ENCODE peak calls at places on chromosomes 5 and 9, in seven cellular contexts. One of them, this sample, is unnamed.

GRCh38 chr5:58048954-58049353 is 410.9 kb downstream of the PLK2 start:
- DNase-seq in tibial nerve: no peak
- DNase-seq in dorsolateral prefrontal cortex: no peak
- DNase-seq in sigmoid colon: no peak
- DNase-seq in endothelial cell of umbilical vein: no peak
- DNase-seq in CD8-positive, alpha-beta T cell: no peak
- DNase-seq in fibroblast of pulmonary artery: no peak
- DNase-seq in this sample: no peak

GRCh38 chr9:16030513-16031185 is 477.8 kb downstream of the CCDC171 start:
- DNase-seq in endothelial cell of umbilical vein: peak
- DNase-seq in tibial nerve: no peak
- DNase-seq in fibroblast of pulmonary artery: peak
- DNase-seq in dorsolateral prefrontal cortex: no peak
- DNase-seq in sigmoid colon: no peak
- DNase-seq in CD8-positive, alpha-beta T cell: no peak
- DNase-seq in this sample: peak

GRCh38 chr9:73613092-73613701 is 461.5 kb downstream of the ANXA1 start:
- DNase-seq in sigmoid colon: no peak
- DNase-seq in endothelial cell of umbilical vein: no peak
- DNase-seq in dorsolateral prefrontal cortex: no peak
- DNase-seq in tibial nerve: no peak
- DNase-seq in CD8-positive, alpha-beta T cell: no peak
- DNase-seq in fibroblast of pulmonary artery: peak
- DNase-seq in this sample: no peak

GRCh38 chr5:24535646-24536045 is 109.1 kb downstream of the CDH10 start:
- DNase-seq in dorsolateral prefrontal cortex: no peak
- DNase-seq in tibial nerve: no peak
- DNase-seq in endothelial cell of umbilical vein: no peak
- DNase-seq in CD8-positive, alpha-beta T cell: no peak
- DNase-seq in sigmoid colon: no peak
- DNase-seq in fibroblast of pulmonary artery: no peak
- DNase-seq in this sample: no peak

GRCh38 chr9:78821126-78821822 is 524.3 kb downstream of the PSAT1 start:
- DNase-seq in CD8-positive, alpha-beta T cell: no peak
- DNase-seq in dorsolateral prefrontal cortex: no peak
- DNase-seq in endothelial cell of umbilical vein: peak
- DNase-seq in fibroblast of pulmonary artery: peak
- DNase-seq in tibial nerve: no peak
- DNase-seq in sigmoid colon: no peak
- DNase-seq in this sample: peak

GRCh38 chr5:32193591-32193990 is 19.5 kb upstream of the GOLPH3 start:
- DNase-seq in endothelial cell of umbilical vein: peak
- DNase-seq in tibial nerve: peak
- DNase-seq in dorsolateral prefrontal cortex: peak
- DNase-seq in CD8-positive, alpha-beta T cell: no peak
- DNase-seq in fibroblast of pulmonary artery: peak
- DNase-seq in sigmoid colon: peak
- DNase-seq in this sample: no peak

GRCh38 chr5:172003750-172004149 is 2.7 kb downstream of the FBXW11 start:
- DNase-seq in endothelial cell of umbilical vein: peak
- DNase-seq in fibroblast of pulmonary artery: peak
- DNase-seq in CD8-positive, alpha-beta T cell: no peak
- DNase-seq in sigmoid colon: no peak
- DNase-seq in dorsolateral prefrontal cortex: no peak
- DNase-seq in tibial nerve: no peak
- DNase-seq in this sample: no peak

GRCh38 chr5:73437126-73438047 is 11.2 kb downstream of the FOXD1 start:
- DNase-seq in sigmoid colon: no peak
- DNase-seq in tibial nerve: no peak
- DNase-seq in dorsolateral prefrontal cortex: no peak
- DNase-seq in endothelial cell of umbilical vein: no peak
- DNase-seq in fibroblast of pulmonary artery: no peak
- DNase-seq in CD8-positive, alpha-beta T cell: no peak
- DNase-seq in this sample: no peak

GRCh38 chr9:127898433-127899199 is 787 bp downstream of the ST6GALNAC6 start:
- DNase-seq in CD8-positive, alpha-beta T cell: no peak
- DNase-seq in fibroblast of pulmonary artery: peak
- DNase-seq in sigmoid colon: peak
- DNase-seq in tibial nerve: no peak
- DNase-seq in endothelial cell of umbilical vein: peak
- DNase-seq in dorsolateral prefrontal cortex: no peak
- DNase-seq in this sample: no peak

GRCh38 chr5:24073097-24073496 is 565.7 kb downstream of the PRDM9 start:
- DNase-seq in tibial nerve: no peak
- DNase-seq in endothelial cell of umbilical vein: no peak
- DNase-seq in CD8-positive, alpha-beta T cell: no peak
- DNase-seq in sigmoid colon: no peak
- DNase-seq in fibroblast of pulmonary artery: no peak
- DNase-seq in dorsolateral prefrontal cortex: no peak
- DNase-seq in this sample: no peak

GRCh38 chr5:107377277-107377609 is 293.5 kb downstream of the EFNA5 start:
- DNase-seq in tibial nerve: no peak
- DNase-seq in dorsolateral prefrontal cortex: no peak
- DNase-seq in CD8-positive, alpha-beta T cell: no peak
- DNase-seq in sigmoid colon: no peak
- DNase-seq in endothelial cell of umbilical vein: no peak
- DNase-seq in fibroblast of pulmonary artery: no peak
- DNase-seq in this sample: no peak

GRCh38 chr5:175281714-175282113 is 162.3 kb downstream of the DRD1 start:
- DNase-seq in endothelial cell of umbilical vein: no peak
- DNase-seq in dorsolateral prefrontal cortex: no peak
- DNase-seq in CD8-positive, alpha-beta T cell: no peak
- DNase-seq in fibroblast of pulmonary artery: no peak
- DNase-seq in sigmoid colon: no peak
- DNase-seq in tibial nerve: no peak
- DNase-seq in this sample: peak

GRCh38 chr9:134189475-134190231 is 25.3 kb upstream of the RNU6ATAC start:
- DNase-seq in fibroblast of pulmonary artery: no peak
- DNase-seq in endothelial cell of umbilical vein: no peak
- DNase-seq in CD8-positive, alpha-beta T cell: no peak
- DNase-seq in dorsolateral prefrontal cortex: peak
- DNase-seq in sigmoid colon: peak
- DNase-seq in tibial nerve: peak
- DNase-seq in this sample: no peak

GRCh38 chr5:169265888-169266287 is 35.1 kb downstream of the SLIT3 start:
- DNase-seq in sigmoid colon: no peak
- DNase-seq in endothelial cell of umbilical vein: peak
- DNase-seq in dorsolateral prefrontal cortex: no peak
- DNase-seq in tibial nerve: no peak
- DNase-seq in CD8-positive, alpha-beta T cell: no peak
- DNase-seq in fibroblast of pulmonary artery: no peak
- DNase-seq in this sample: no peak

GRCh38 chr5:174721522-174722432 is 2.6 kb upstream of the MSX2 start:
- DNase-seq in endothelial cell of umbilical vein: no peak
- DNase-seq in CD8-positive, alpha-beta T cell: no peak
- DNase-seq in fibroblast of pulmonary artery: no peak
- DNase-seq in sigmoid colon: peak
- DNase-seq in tibial nerve: no peak
- DNase-seq in dorsolateral prefrontal cortex: no peak
- DNase-seq in this sample: no peak

GRCh38 chr5:33400675-33401074 is 40.1 kb upstream of the TARS1 start:
- DNase-seq in tibial nerve: no peak
- DNase-seq in CD8-positive, alpha-beta T cell: no peak
- DNase-seq in dorsolateral prefrontal cortex: no peak
- DNase-seq in endothelial cell of umbilical vein: peak
- DNase-seq in sigmoid colon: no peak
- DNase-seq in fibroblast of pulmonary artery: no peak
- DNase-seq in this sample: peak

GRCh38 chr5:135391123-135391868 is 7.7 kb downstream of the MACROH2A1 start:
- DNase-seq in sigmoid colon: no peak
- DNase-seq in tibial nerve: no peak
- DNase-seq in dorsolateral prefrontal cortex: no peak
- DNase-seq in endothelial cell of umbilical vein: no peak
- DNase-seq in fibroblast of pulmonary artery: peak
- DNase-seq in CD8-positive, alpha-beta T cell: no peak
- DNase-seq in this sample: no peak

GRCh38 chr5:75510836-75511434 is 494 bp downstream of the CERT1 start:
- DNase-seq in fibroblast of pulmonary artery: peak
- DNase-seq in tibial nerve: no peak
- DNase-seq in endothelial cell of umbilical vein: peak
- DNase-seq in sigmoid colon: peak
- DNase-seq in dorsolateral prefrontal cortex: peak
- DNase-seq in CD8-positive, alpha-beta T cell: peak
- DNase-seq in this sample: peak

GRCh38 chr9:108994695-108995094 is 18.6 kb downstream of the CTNNAL1 start:
- DNase-seq in fibroblast of pulmonary artery: peak
- DNase-seq in dorsolateral prefrontal cortex: no peak
- DNase-seq in sigmoid colon: no peak
- DNase-seq in tibial nerve: no peak
- DNase-seq in CD8-positive, alpha-beta T cell: no peak
- DNase-seq in endothelial cell of umbilical vein: peak
- DNase-seq in this sample: peak

GRCh38 chr9:120715331-120715924 is 1.2 kb upstream of the MEGF9 start:
- DNase-seq in tibial nerve: peak
- DNase-seq in endothelial cell of umbilical vein: peak
- DNase-seq in sigmoid colon: peak
- DNase-seq in CD8-positive, alpha-beta T cell: no peak
- DNase-seq in fibroblast of pulmonary artery: peak
- DNase-seq in dorsolateral prefrontal cortex: peak
- DNase-seq in this sample: no peak

GRCh38 chr9:17837931-17838330 is 259.1 kb downstream of the SH3GL2 start:
- DNase-seq in dorsolateral prefrontal cortex: no peak
- DNase-seq in sigmoid colon: no peak
- DNase-seq in endothelial cell of umbilical vein: no peak
- DNase-seq in fibroblast of pulmonary artery: peak
- DNase-seq in CD8-positive, alpha-beta T cell: no peak
- DNase-seq in tibial nerve: no peak
- DNase-seq in this sample: no peak

GRCh38 chr9:110578896-110579752 is at the start of gene SVEP1:
- DNase-seq in CD8-positive, alpha-beta T cell: no peak
- DNase-seq in endothelial cell of umbilical vein: peak
- DNase-seq in sigmoid colon: peak
- DNase-seq in fibroblast of pulmonary artery: peak
- DNase-seq in tibial nerve: peak
- DNase-seq in dorsolateral prefrontal cortex: peak
- DNase-seq in this sample: no peak

GRCh38 chr5:2751592-2752021 is at the start of gene IRX2:
- DNase-seq in endothelial cell of umbilical vein: no peak
- DNase-seq in CD8-positive, alpha-beta T cell: no peak
- DNase-seq in sigmoid colon: no peak
- DNase-seq in fibroblast of pulmonary artery: peak
- DNase-seq in tibial nerve: no peak
- DNase-seq in dorsolateral prefrontal cortex: no peak
- DNase-seq in this sample: no peak
- H3K4me3 ChIP-seq in endothelial cell of umbilical vein: no peak
- H3K4me3 ChIP-seq in CD8-positive, alpha-beta T cell: no peak
- H3K4me3 ChIP-seq in sigmoid colon: no peak
- H3K4me3 ChIP-seq in fibroblast of pulmonary artery: peak
- H3K4me3 ChIP-seq in tibial nerve: no peak
- H3K4me3 ChIP-seq in dorsolateral prefrontal cortex: peak
- H3K4me3 ChIP-seq in this sample: no peak

GRCh38 chr5:87899109-87900100 is 369.2 kb downstream of the TMEM161B start:
- DNase-seq in endothelial cell of umbilical vein: no peak
- DNase-seq in tibial nerve: peak
- DNase-seq in sigmoid colon: peak
- DNase-seq in dorsolateral prefrontal cortex: peak
- DNase-seq in fibroblast of pulmonary artery: no peak
- DNase-seq in CD8-positive, alpha-beta T cell: no peak
- DNase-seq in this sample: peak
- TF ChIP-seq CTCF in endothelial cell of umbilical vein: no peak
- TF ChIP-seq CTCF in tibial nerve: peak
- TF ChIP-seq CTCF in sigmoid colon: no peak
- TF ChIP-seq CTCF in dorsolateral prefrontal cortex: peak
- TF ChIP-seq CTCF in fibroblast of pulmonary artery: no peak
- TF ChIP-seq CTCF in CD8-positive, alpha-beta T cell: no peak
- TF ChIP-seq CTCF in this sample: no peak

GRCh38 chr5:38556599-38557308 is at the start of gene LIFR:
- DNase-seq in tibial nerve: peak
- DNase-seq in dorsolateral prefrontal cortex: peak
- DNase-seq in endothelial cell of umbilical vein: peak
- DNase-seq in sigmoid colon: peak
- DNase-seq in fibroblast of pulmonary artery: peak
- DNase-seq in CD8-positive, alpha-beta T cell: no peak
- DNase-seq in this sample: peak

GRCh38 chr5:38554860-38555259 is 1.6 kb downstream of the LIFR start:
- DNase-seq in fibroblast of pulmonary artery: no peak
- DNase-seq in tibial nerve: no peak
- DNase-seq in dorsolateral prefrontal cortex: no peak
- DNase-seq in sigmoid colon: no peak
- DNase-seq in CD8-positive, alpha-beta T cell: no peak
- DNase-seq in endothelial cell of umbilical vein: peak
- DNase-seq in this sample: no peak

GRCh38 chr5:38556115-38556598 is 289 bp downstream of the LIFR start:
- DNase-seq in sigmoid colon: no peak
- DNase-seq in endothelial cell of umbilical vein: no peak
- DNase-seq in tibial nerve: no peak
- DNase-seq in CD8-positive, alpha-beta T cell: no peak
- DNase-seq in fibroblast of pulmonary artery: no peak
- DNase-seq in dorsolateral prefrontal cortex: no peak
- DNase-seq in this sample: no peak

GRCh38 chr5:38557309-38557710 is 864 bp upstream of the LIFR start:
- DNase-seq in dorsolateral prefrontal cortex: no peak
- DNase-seq in endothelial cell of umbilical vein: no peak
- DNase-seq in tibial nerve: no peak
- DNase-seq in CD8-positive, alpha-beta T cell: no peak
- DNase-seq in fibroblast of pulmonary artery: no peak
- DNase-seq in sigmoid colon: no peak
- DNase-seq in this sample: no peak

GRCh38 chr5:38555354-38556114 is 912 bp downstream of the LIFR start:
- DNase-seq in sigmoid colon: no peak
- DNase-seq in fibroblast of pulmonary artery: no peak
- DNase-seq in tibial nerve: no peak
- DNase-seq in dorsolateral prefrontal cortex: no peak
- DNase-seq in CD8-positive, alpha-beta T cell: no peak
- DNase-seq in endothelial cell of umbilical vein: peak
- DNase-seq in this sample: no peak
- H3K4me3 ChIP-seq in sigmoid colon: peak
- H3K4me3 ChIP-seq in fibroblast of pulmonary artery: peak
- H3K4me3 ChIP-seq in tibial nerve: peak
- H3K4me3 ChIP-seq in dorsolateral prefrontal cortex: peak
- H3K4me3 ChIP-seq in CD8-positive, alpha-beta T cell: no peak
- H3K4me3 ChIP-seq in endothelial cell of umbilical vein: peak
- H3K4me3 ChIP-seq in this sample: no peak

GRCh38 chr5:40844565-40844964 is 3.4 kb downstream of the CARD6 start:
- DNase-seq in fibroblast of pulmonary artery: no peak
- DNase-seq in sigmoid colon: no peak
- DNase-seq in dorsolateral prefrontal cortex: no peak
- DNase-seq in tibial nerve: no peak
- DNase-seq in endothelial cell of umbilical vein: no peak
- DNase-seq in CD8-positive, alpha-beta T cell: no peak
- DNase-seq in this sample: no peak

GRCh38 chr5:40838076-40838475 is 3.1 kb upstream of the RPL37 start:
- DNase-seq in endothelial cell of umbilical vein: no peak
- DNase-seq in CD8-positive, alpha-beta T cell: no peak
- DNase-seq in dorsolateral prefrontal cortex: no peak
- DNase-seq in fibroblast of pulmonary artery: no peak
- DNase-seq in tibial nerve: no peak
- DNase-seq in sigmoid colon: no peak
- DNase-seq in this sample: no peak

GRCh38 chr5:40842351-40842750 is 1.2 kb downstream of the CARD6 start:
- DNase-seq in tibial nerve: no peak
- DNase-seq in endothelial cell of umbilical vein: peak
- DNase-seq in sigmoid colon: no peak
- DNase-seq in CD8-positive, alpha-beta T cell: no peak
- DNase-seq in fibroblast of pulmonary artery: peak
- DNase-seq in dorsolateral prefrontal cortex: no peak
- DNase-seq in this sample: no peak

GRCh38 chr5:40846371-40846770 is 5.2 kb downstream of the CARD6 start:
- DNase-seq in endothelial cell of umbilical vein: no peak
- DNase-seq in dorsolateral prefrontal cortex: no peak
- DNase-seq in tibial nerve: no peak
- DNase-seq in sigmoid colon: no peak
- DNase-seq in CD8-positive, alpha-beta T cell: no peak
- DNase-seq in fibroblast of pulmonary artery: no peak
- DNase-seq in this sample: no peak

GRCh38 chr5:40841068-40841805 is at the start of gene CARD6:
- DNase-seq in endothelial cell of umbilical vein: peak
- DNase-seq in CD8-positive, alpha-beta T cell: no peak
- DNase-seq in dorsolateral prefrontal cortex: no peak
- DNase-seq in fibroblast of pulmonary artery: peak
- DNase-seq in sigmoid colon: no peak
- DNase-seq in tibial nerve: no peak
- DNase-seq in this sample: peak
- TF ChIP-seq CTCF in endothelial cell of umbilical vein: no peak
- TF ChIP-seq CTCF in CD8-positive, alpha-beta T cell: no peak
- TF ChIP-seq CTCF in dorsolateral prefrontal cortex: no peak
- TF ChIP-seq CTCF in fibroblast of pulmonary artery: peak
- TF ChIP-seq CTCF in sigmoid colon: no peak
- TF ChIP-seq CTCF in tibial nerve: no peak
- TF ChIP-seq CTCF in this sample: no peak